ENCODE peak calls at places on chromosomes 1 and 21, in nine cellular contexts. H, I, B, F, D, X, W, N and R are unnamed samples.

GRCh38 chr21:36260030-36260787 is 59.8 kb upstream of the MORC3 start:
- DNase-seq in H (no peak), I (peak; percentile 57), B (no peak), F (peak; percentile 85), D (no peak), X (peak; percentile 73), W (peak; percentile 44), N (peak; percentile 65), R (peak; percentile 66)

GRCh38 chr1:194358208-194358581 is 1171.8 kb upstream of the B3GALT2 start:
- DNase-seq in H (no peak), I (no peak), B (no peak), F (no peak), D (no peak), X (no peak), W (no peak), N (no peak), R (no peak)

GRCh38 chr21:45255381-45256020 is 32.2 kb downstream of the POFUT2 start:
- DNase-seq in H (no peak), I (no peak), B (no peak), F (no peak), D (no peak), X (no peak), W (no peak), N (no peak), R (no peak)

GRCh38 chr1:187471555-187471954 is 642.8 kb downstream of the PLA2G4A start:
- DNase-seq in H (no peak), I (no peak), B (no peak), F (peak; percentile 36), D (no peak), X (peak; percentile 56), W (no peak), N (peak; percentile 85), R (no peak)

GRCh38 chr21:24014381-24014780 is 1592.9 kb downstream of the MRPL39 start:
- DNase-seq in H (no peak), I (no peak), B (no peak), F (no peak), D (no peak), X (no peak), W (no peak), N (no peak), R (no peak)

GRCh38 chr1:116586741-116587143 is 15.9 kb upstream of the CD58 start:
- DNase-seq in H (no peak), I (no peak), B (no peak), F (no peak), D (no peak), X (no peak), W (peak; percentile 80), N (no peak), R (no peak)

GRCh38 chr1:180167021-180167701 is 12.5 kb downstream of the QSOX1 start:
- DNase-seq in H (no peak), I (peak; percentile 27), B (peak; percentile 64), F (no peak), D (no peak), X (no peak), W (no peak), N (no peak), R (peak; percentile 54)

GRCh38 chr1:87329756-87330200 is 1.1 kb downstream of the LMO4 start:
- DNase-seq in H (no peak), I (no peak), B (no peak), F (peak; percentile 42), D (no peak), X (peak; percentile 23), W (no peak), N (peak; percentile 10), R (no peak)

GRCh38 chr1:229843627-229844238 is 217.7 kb downstream of the URB2 start:
- DNase-seq in H (no peak), I (peak; percentile 28), B (no peak), F (peak; percentile 92), D (no peak), X (no peak), W (no peak), N (no peak), R (peak; percentile 44)

GRCh38 chr1:184701821-184702220 is 52.8 kb downstream of the EDEM3 start:
- DNase-seq in H (no peak), I (no peak), B (no peak), F (no peak), D (no peak), X (no peak), W (no peak), N (no peak), R (no peak)

GRCh38 chr21:45552696-45553391 is 10.6 kb upstream of the SLC19A1 start:
- DNase-seq in H (no peak), I (no peak), B (peak; percentile 66), F (no peak), D (no peak), X (no peak), W (no peak), N (no peak), R (peak; percentile 12)

GRCh38 chr1:106517218-106517617 is 539.3 kb upstream of the PRMT6 start:
- DNase-seq in H (no peak), I (no peak), B (no peak), F (no peak), D (no peak), X (no peak), W (no peak), N (no peak), R (no peak)

DNA sequence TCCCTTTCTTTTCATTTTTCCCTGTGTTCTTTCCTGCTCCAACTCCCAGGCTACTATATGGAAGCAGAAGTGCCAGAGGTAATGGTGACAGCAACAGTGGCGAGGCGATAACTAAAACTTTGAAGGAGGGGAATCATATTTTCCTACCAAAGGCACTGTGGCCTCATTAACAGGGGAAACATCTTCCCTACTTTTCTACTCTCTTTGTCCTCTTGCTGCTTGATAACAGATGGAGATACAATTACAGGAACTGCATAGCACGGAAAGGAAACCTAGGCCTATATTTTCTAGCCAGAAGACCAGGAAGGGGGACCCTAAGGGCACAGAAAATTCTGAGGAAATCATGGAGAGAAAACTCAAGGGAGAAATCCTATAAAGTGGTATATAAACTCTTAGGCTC is 42.3 kb downstream of the SASS6 start:
- DNase-seq in H (no peak), I (no peak), B (no peak), F (no peak), D (no peak), X (no peak), W (no peak), N (no peak), R (no peak)
- H3K36me3 ChIP-seq in H (no peaks in the 10 kb centered on the region), I (peaks cover 17% of the 10 kb centered on the region), B (peaks cover 15% of the 10 kb centered on the region), F (no peaks in the 10 kb centered on the region), D (peaks cover 5% of the 10 kb centered on the region), X (peaks cover 10% of the 10 kb centered on the region), W (peaks cover 3% of the 10 kb centered on the region), N (no peaks in the 10 kb centered on the region), R (no peaks in the 10 kb centered on the region)

DNA sequence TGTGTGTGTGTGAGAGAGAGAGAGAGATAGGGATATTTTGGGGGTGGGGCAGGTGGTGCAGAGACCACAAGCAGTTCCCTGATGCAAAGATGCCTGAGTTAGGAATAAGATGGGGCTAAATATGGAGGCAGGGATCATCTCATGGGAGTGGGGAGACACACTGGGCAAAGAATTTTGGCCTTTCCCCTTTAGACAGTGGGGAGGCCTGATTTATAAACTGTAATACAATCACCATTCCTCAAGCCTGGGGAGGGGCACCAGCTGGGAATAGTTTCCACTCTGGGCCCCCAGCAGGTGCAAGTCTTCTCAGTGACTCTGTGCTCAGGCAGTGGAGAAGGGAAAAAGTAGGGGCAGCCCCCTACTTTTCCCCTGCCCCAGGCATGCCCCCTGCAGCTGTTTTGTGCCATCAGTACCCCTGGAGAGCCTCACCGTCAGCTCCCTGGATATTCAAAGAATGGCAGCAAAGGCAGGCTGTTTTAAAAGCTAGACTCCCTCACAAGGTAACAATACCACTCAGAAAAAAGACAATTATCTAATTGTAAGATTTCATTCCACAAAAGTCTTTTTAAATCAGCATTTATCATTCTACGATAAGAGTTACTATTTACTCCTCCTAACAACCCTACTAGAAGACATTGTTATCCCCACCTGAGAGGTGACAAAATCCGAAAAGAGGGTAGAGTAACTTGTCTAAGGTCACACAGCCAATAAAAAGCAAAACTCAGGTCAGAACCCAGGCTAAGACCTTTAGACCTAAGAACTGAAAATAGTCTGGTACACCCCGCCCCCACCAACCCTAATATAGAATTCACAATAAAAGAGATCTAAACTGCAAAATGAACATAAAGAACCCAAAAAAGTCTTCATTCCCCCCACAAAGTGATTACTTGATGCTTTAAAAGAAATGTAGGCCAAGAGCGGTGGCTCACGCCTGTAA is 18.9 kb downstream of the COA7 start:
- DNase-seq in H (no peak), I (no peak), B (peak; percentile 17), F (no peak), D (no peak), X (no peak), W (no peak), N (no peak), R (no peak)
- H3K4me1 ChIP-seq in H (no peaks in the 10 kb centered on the region), I (peaks cover 10% of the 10 kb centered on the region), B (no peaks in the 10 kb centered on the region), F (no peaks in the 10 kb centered on the region), D (no peaks in the 10 kb centered on the region), X (peaks cover 5% of the 10 kb centered on the region), W (peaks cover 12% of the 10 kb centered on the region), N (peaks cover 7% of the 10 kb centered on the region), R (no peaks in the 10 kb centered on the region)

DNA sequence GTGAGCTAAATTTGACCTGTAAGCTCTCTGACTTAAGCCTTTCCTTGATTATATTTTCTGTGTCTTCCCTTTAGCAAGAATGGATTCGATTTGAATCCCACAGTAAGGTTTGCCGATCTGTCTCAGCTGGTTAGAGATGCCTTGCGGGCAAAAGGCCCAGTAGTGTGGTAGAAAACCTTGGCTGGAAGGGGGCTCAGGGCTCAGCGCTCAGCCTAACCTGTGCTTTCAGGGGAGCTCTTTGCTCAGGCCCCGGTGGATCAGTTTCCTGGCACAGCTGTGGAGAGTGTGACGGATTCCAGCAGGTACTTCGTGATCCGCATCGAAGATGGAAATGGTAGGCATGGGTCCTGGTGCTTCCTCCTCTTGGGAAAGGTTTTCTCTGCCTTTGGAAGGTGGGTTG is 7.1 kb downstream of the NECAP2 start:
- DNase-seq in H (no peak), I (no peak), B (no peak), F (no peak), D (no peak), X (no peak), W (no peak), N (no peak), R (no peak)
- H3K36me3 ChIP-seq in H (peaks cover 37% of the 10 kb centered on the region), I (peaks cover 95% of the 10 kb centered on the region), B (peaks cover 73% of the 10 kb centered on the region), F (peaks cover 32% of the 10 kb centered on the region), D (peaks cover 79% of the 10 kb centered on the region), X (peaks cover 72% of the 10 kb centered on the region), W (no peaks in the 10 kb centered on the region), N (peaks cover 50% of the 10 kb centered on the region), R (no peaks in the 10 kb centered on the region)

GRCh38 chr1:247357781-247358211 is 26.1 kb upstream of the ZNF496 start:
- DNase-seq in H (no peak), I (no peak), B (no peak), F (peak; percentile 86), D (peak; percentile 66), X (peak; percentile 94), W (no peak), N (peak; percentile 68), R (peak; percentile 31)

GRCh38 chr1:247360991-247361721 is 29.5 kb upstream of the ZNF496 start:
- DNase-seq in H (no peak), I (peak; percentile 68), B (no peak), F (no peak), D (peak; percentile 72), X (peak; percentile 21), W (no peak), N (no peak), R (peak; percentile 33)

GRCh38 chr1:247360116-247360898 is 28.6 kb upstream of the ZNF496 start:
- DNase-seq in H (no peak), I (no peak), B (peak; percentile 70), F (no peak), D (peak; percentile 61), X (no peak), W (no peak), N (no peak), R (peak; percentile 37)

GRCh38 chr1:247357062-247357780 is 25.6 kb upstream of the ZNF496 start:
- DNase-seq in H (no peak), I (peak; percentile 43), B (no peak), F (peak; percentile 79), D (no peak), X (peak; percentile 91), W (no peak), N (peak; percentile 60), R (no peak)

GRCh38 chr1:247358920-247359319 is 27.3 kb upstream of the ZNF496 start:
- DNase-seq in H (no peak), I (no peak), B (no peak), F (no peak), D (peak; percentile 64), X (peak; percentile 31), W (no peak), N (no peak), R (peak; percentile 42)
- H3K4me1 ChIP-seq in H (no peaks in the 10 kb centered on the region), I (peaks cover 48% of the 10 kb centered on the region), B (no peaks in the 10 kb centered on the region), F (peaks cover 9% of the 10 kb centered on the region), D (no peaks in the 10 kb centered on the region), X (peaks cover 11% of the 10 kb centered on the region), W (no peaks in the 10 kb centered on the region), N (peaks cover 11% of the 10 kb centered on the region), R (no peaks in the 10 kb centered on the region)